ENCODE peak calls at places on chromosomes 12 and 14, in five cellular contexts. T, R, S, D and P are unnamed samples.

GRCh38 chr12:122028601-122029560 is 7.2 kb downstream of the BCL7A start:
- DNase-seq in D (no peak), S (no peak), R (peak; percentile 43), T (peak; percentile 60), P (no peak)

GRCh38 chr12:79747274-79747673 is 56.5 kb upstream of the PAWR start:
- DNase-seq in R (no peak), S (no peak), D (no peak), T (no peak), P (no peak)

GRCh38 chr12:105235299-105235746 is 651 bp downstream of the APPL2 start:
- DNase-seq in T (peak; percentile 64), R (peak; percentile 11), S (no peak), D (no peak), P (no peak)

GRCh38 chr14:56422703-56423213 is 156.8 kb upstream of the TMEM260 start:
- DNase-seq in R (peak; percentile 64), D (peak; percentile 2), S (peak; percentile 54), T (peak; percentile 32), P (peak; percentile 19)

GRCh38 chr12:19884081-19884480 is 444.8 kb downstream of the AEBP2 start:
- DNase-seq in R (no peak), D (no peak), T (no peak), S (no peak), P (no peak)

GRCh38 chr12:113818833-113819232 is 147.3 kb downstream of the RBM19 start:
- DNase-seq in S (no peak), R (no peak), T (no peak), D (no peak), P (no peak)

GRCh38 chr12:367972-368371 is 21.1 kb downstream of the KDM5A start:
- DNase-seq in D (no peak), R (no peak), T (no peak), S (no peak), P (no peak)

GRCh38 chr12:101792046-101792931 is 38.5 kb downstream of the GNPTAB start:
- DNase-seq in S (no peak), D (no peak), T (no peak), R (no peak), P (no peak)

GRCh38 chr12:131608740-131609665 is 101.9 kb upstream of the SFSWAP start:
- DNase-seq in S (peak; percentile 79), R (peak; percentile 54), D (no peak), T (peak; percentile 23), P (peak; percentile 57)

GRCh38 chr12:58443981-58444371 is 476.3 kb downstream of the LRIG3 start:
- DNase-seq in T (no peak), D (no peak), S (no peak), R (no peak), P (no peak)

GRCh38 chr14:52906141-52906601 is 44.7 kb downstream of the FERMT2 start:
- DNase-seq in S (no peak), T (peak; percentile 83), D (peak; percentile 20), R (no peak), P (no peak)
- H3K27ac ChIP-seq in S (peak overlapping the region; percentile 74), T (peak overlapping the region; percentile 18), D (peak overlapping the region; percentile 78), R (no peak overlapping the region), P (no peak overlapping the region)

GRCh38 chr12:93361159-93361919 is 16.4 kb upstream of the NUDT4 start:
- DNase-seq in T (peak; percentile 56), S (no peak), R (no peak), D (no peak), P (no peak)
- H3K27ac ChIP-seq in T (no peak overlapping the region), S (no peak overlapping the region), R (no peak overlapping the region), D (no peak overlapping the region), P (no peak overlapping the region)

DNA sequence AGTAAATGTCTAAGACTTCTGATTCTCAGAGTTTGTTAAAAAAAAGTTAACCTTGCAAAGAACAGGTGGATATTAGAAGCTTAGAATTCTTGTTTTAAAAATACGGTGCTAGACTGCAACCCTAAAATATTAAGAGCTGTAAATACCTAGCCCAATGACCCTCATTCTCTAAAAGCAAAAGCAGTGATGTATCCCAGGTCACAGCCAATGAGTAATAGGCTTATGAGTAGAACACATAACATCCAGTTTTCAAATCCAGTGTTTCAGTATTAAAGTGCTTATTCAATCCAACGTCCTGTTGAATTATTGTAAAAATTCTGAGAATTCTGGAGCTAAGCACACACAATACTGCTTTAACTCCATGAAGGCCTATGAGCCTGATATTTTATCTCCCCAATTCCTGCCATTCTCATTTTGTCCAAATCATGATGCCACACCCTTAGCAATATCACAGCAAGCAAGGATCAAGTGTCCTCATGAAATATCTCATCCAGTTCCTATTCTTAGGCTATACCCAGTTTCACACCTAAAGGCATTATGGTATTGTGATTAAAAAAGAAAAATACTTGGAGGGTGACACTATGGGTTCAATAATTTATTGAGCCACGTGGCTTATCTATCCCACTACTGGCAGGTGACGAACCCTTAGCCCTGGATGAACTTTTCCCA is 15.3 kb upstream of the ARID4A start:
- DNase-seq in T (no peak), S (no peak), R (no peak), D (no peak), P (no peak)
- H3K27ac ChIP-seq in T (no peak overlapping the region), S (peak overlapping the region; percentile 82), R (peak overlapping the region; percentile 1), D (peak overlapping the region; percentile 77), P (no peak overlapping the region)

DNA sequence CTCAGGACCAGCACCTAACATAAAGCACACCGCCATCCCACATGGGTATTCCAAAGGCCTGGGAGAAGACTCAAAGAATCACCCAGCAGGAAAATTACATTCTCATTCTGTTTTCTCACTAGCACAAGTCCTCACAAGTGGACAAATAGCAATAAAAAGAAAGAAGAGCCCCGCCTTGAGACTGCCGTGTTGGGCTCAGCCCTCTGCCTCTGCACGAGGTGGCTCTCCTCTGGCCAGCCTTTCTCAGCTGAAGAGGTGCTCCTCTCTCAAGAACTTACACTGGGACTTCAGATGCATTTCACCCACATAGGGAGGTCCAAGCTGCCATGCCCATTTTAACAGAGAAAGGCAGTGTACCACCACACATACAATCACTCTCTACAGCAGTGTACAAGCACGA is 207.4 kb downstream of the SPTSSA start:
- DNase-seq in D (no peak), R (no peak), T (peak; percentile 38), S (no peak), P (no peak)
- H3K27ac ChIP-seq in D (peak overlapping the region; percentile 52), R (no peak overlapping the region), T (no peak overlapping the region), S (no peak overlapping the region), P (no peak overlapping the region)

GRCh38 chr12:6322352-6322751 is 11.9 kb downstream of the PLEKHG6 start:
- DNase-seq in R (no peak), D (no peak), S (no peak), T (no peak), P (no peak)

GRCh38 chr12:6323340-6323994 is 13.0 kb downstream of the PLEKHG6 start:
- DNase-seq in D (peak; percentile 45), R (peak; percentile 74), T (peak; percentile 89), S (no peak), P (no peak)

GRCh38 chr12:6323995-6324711 is 13.7 kb downstream of the PLEKHG6 start:
- DNase-seq in D (no peak), S (no peak), R (no peak), T (no peak), P (no peak)

GRCh38 chr12:6322969-6323339 is 12.5 kb downstream of the PLEKHG6 start:
- DNase-seq in S (no peak), R (no peak), D (no peak), T (no peak), P (no peak)

DNA sequence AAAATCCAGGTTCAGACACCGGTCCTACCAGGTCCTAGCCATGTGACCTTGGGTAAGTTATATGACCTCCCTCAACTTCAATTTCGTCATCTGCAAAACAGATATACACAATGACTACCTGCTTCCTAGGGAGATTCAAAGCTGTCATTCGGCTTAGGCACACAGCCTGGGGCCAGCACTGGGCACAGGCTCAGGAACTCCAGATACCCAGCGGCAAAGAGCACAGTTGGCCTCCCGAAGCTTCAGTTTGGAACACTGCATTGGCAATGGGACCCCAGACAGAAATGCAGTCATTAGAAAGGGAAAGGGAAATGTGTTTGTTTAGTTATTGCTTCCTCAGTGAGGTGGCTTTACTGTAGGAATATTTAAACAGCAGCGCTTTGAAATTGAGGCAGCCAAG is 11.4 kb downstream of the PLEKHG6 start:
- DNase-seq in R (no peak), S (no peak), T (no peak), D (no peak), P (no peak)
- H3K27ac ChIP-seq in R (no peak overlapping the region), S (peak overlapping the region; percentile 99), T (no peak overlapping the region), D (peak overlapping the region; percentile 41), P (no peak overlapping the region)

DNA sequence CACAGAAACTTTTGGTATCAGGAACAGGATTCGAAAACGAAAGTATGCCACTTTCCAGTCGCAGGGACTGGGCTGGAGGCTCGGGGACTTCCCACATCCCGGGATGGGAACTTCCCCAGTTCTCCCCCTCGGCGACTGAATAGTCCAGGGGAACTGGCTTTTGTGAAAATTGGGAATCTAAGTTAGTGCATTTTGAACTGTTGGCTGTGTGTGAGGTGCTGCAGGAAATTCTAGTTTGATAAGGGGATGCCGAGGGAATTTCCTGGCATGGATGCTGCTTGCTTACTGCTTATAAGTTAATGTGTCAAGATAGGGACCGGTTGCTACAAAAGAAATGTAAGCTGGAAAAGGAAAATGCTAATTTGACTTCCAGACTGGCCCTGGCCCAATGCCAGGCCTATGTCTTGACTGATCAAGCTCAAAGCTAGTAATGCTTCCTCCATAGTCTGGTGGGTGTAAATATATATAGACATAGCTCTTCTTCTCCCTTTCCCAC is 73.4 kb upstream of the EIF5 start:
- DNase-seq in S (peak; percentile 32), D (peak; percentile 33), R (peak; percentile 60), T (peak; percentile 92), P (peak; percentile 38)
- H3K27ac ChIP-seq in S (peak overlapping the region; percentile 83), D (peak overlapping the region; percentile 45), R (peak overlapping the region; percentile 78), T (peak overlapping the region; percentile 77), P (peak overlapping the region; percentile 1)

GRCh38 chr12:110693731-110694130 is 4.8 kb upstream of the HVCN1 start:
- DNase-seq in R (peak; percentile 84), S (peak; percentile 51), T (no peak), D (no peak), P (peak; percentile 36)
- H3K27ac ChIP-seq in R (peak overlapping the region; percentile 88), S (peak overlapping the region; percentile 53), T (no peak overlapping the region), D (no peak overlapping the region), P (peak overlapping the region; percentile 14)

DNA sequence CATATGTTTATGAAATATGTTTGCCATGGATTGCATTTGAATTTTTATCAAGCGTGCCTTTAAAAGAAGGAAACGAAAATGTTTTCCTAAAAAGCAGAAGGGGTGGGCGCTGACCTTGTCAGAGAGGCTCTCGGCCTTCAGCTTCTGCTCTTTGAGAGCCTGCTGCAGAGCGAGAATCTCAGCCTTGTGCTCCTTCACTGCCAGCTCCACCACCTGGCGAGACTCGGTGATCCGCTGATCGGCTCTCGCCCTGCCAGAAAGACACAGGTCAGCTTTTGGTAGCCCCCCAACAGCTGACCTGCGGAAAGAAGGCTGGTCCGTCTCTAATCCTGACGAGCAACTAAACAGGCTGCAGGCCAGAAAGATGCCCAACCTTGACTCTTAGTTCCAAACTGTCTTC is 62.4 kb downstream of the PRKAB1 start:
- DNase-seq in R (peak; percentile 48), D (no peak), S (no peak), T (no peak), P (no peak)
- H3K27ac ChIP-seq in R (peak overlapping the region; percentile 66), D (no peak overlapping the region), S (no peak overlapping the region), T (no peak overlapping the region), P (no peak overlapping the region)